ENCODE peak calls at places on chromosomes 12 and 14, in nine cellular contexts. N, W, O, C, H, P, M, F and D are unnamed samples.

GRCh38 chr14:105839425-105840265 is 313.3 kb downstream of the TMEM121 start:
- DNase-seq in C (no peak), F (no peak), P (no peak), N (no peak), O (no peak), M (peak), W (no peak), H (no peak), D (no peak)

GRCh38 chr14:104891664-104892500 is 26.8 kb downstream of the CEP170B start:
- DNase-seq in C (no peak), F (peak), O (no peak), W (no peak), N (peak), H (no peak), M (no peak), P (peak), D (no peak)

GRCh38 chr14:68941820-68942219 is 37.3 kb downstream of the ACTN1 start:
- DNase-seq in O (peak), C (no peak), N (no peak), W (no peak), H (no peak), P (peak), F (no peak), M (peak), D (peak)

GRCh38 chr12:124517260-124518050 is 50.0 kb downstream of the NCOR2 start:
- DNase-seq in H (no peak), O (no peak), C (peak), N (peak), W (peak), P (peak), F (peak), M (peak), D (peak)

GRCh38 chr12:88753707-88754106 is 173.4 kb upstream of the KITLG start:
- DNase-seq in C (no peak), H (no peak), F (no peak), O (peak), N (no peak), P (no peak), W (no peak), M (no peak), D (no peak)

GRCh38 chr14:91112172-91112571 is 1.7 kb upstream of the DGLUCY start:
- DNase-seq in N (no peak), H (no peak), C (no peak), P (no peak), O (no peak), M (no peak), W (no peak), F (no peak), D (no peak)

GRCh38 chr12:116916714-116917114 is 6.0 kb downstream of the FBXW8 start:
- DNase-seq in N (no peak), F (no peak), W (no peak), C (no peak), H (peak), O (peak), M (no peak), P (no peak), D (peak)

GRCh38 chr12:30286345-30286926 is 409.2 kb downstream of the IPO8 start:
- DNase-seq in O (no peak), W (no peak), C (no peak), H (peak), M (no peak), N (no peak), P (no peak), F (no peak), D (peak)

GRCh38 chr14:32367501-32367900 is 38.4 kb downstream of the AKAP6 start:
- DNase-seq in O (no peak), P (no peak), W (no peak), M (no peak), C (no peak), F (no peak), H (no peak), N (no peak), D (no peak)

GRCh38 chr12:109092484-109093021 is 719 bp downstream of the ALKBH2 start:
- DNase-seq in P (no peak), F (no peak), M (no peak), N (peak), O (no peak), H (peak), W (no peak), C (no peak), D (no peak)

GRCh38 chr12:79681008-79681590 is 9.7 kb downstream of the PAWR start:
- DNase-seq in H (no peak), P (no peak), M (no peak), N (no peak), F (no peak), O (no peak), C (no peak), W (no peak), D (no peak)

GRCh38 chr14:105493921-105494605 is 3.0 kb downstream of the TEDC1 start:
- DNase-seq in M (no peak), P (peak), O (no peak), W (no peak), N (peak), C (no peak), F (no peak), H (no peak), D (no peak)

GRCh38 chr12:50085615-50085928 is 430 bp downstream of the SMARCD1 start:
- DNase-seq in F (no peak), O (no peak), H (no peak), P (no peak), M (no peak), W (no peak), C (no peak), N (no peak), D (no peak)

GRCh38 chr14:20530771-20531571 is 25.6 kb downstream of the RNASE10 start:
- DNase-seq in F (peak), O (peak), P (peak), W (peak), M (peak), N (peak), H (peak), C (peak), D (peak)

GRCh38 chr12:123269395-123269892 is 2.2 kb downstream of the CDK2AP1 start:
- DNase-seq in H (no peak), F (peak), M (peak), N (peak), W (peak), O (no peak), P (peak), C (peak), D (peak)

GRCh38 chr12:78018146-78018910 is 187.6 kb downstream of the NAV3 start:
- DNase-seq in H (no peak), C (no peak), W (no peak), N (no peak), O (no peak), F (no peak), P (no peak), M (no peak), D (peak)

GRCh38 chr14:62501021-62501750 is 544.1 kb downstream of the KCNH5 start:
- DNase-seq in W (no peak), N (no peak), P (no peak), O (no peak), F (no peak), M (no peak), H (no peak), C (no peak), D (peak)

GRCh38 chr12:96892104-96892503 is 15.0 kb upstream of the NEDD1 start:
- DNase-seq in H (no peak), W (no peak), O (no peak), M (no peak), F (no peak), C (no peak), P (no peak), N (no peak), D (no peak)

GRCh38 chr12:74415633-74416032 is 122.0 kb upstream of the ATXN7L3B start:
- DNase-seq in N (no peak), F (no peak), W (no peak), H (peak), O (no peak), P (no peak), M (no peak), C (no peak), D (peak)

GRCh38 chr12:66584673-66585072 is 94.2 kb downstream of the GRIP1 start:
- DNase-seq in O (no peak), N (no peak), F (no peak), P (no peak), W (no peak), M (no peak), H (no peak), C (no peak), D (peak)

GRCh38 chr14:29953501-29953900 is 25.9 kb upstream of the PRKD1 start:
- DNase-seq in P (no peak), N (no peak), C (no peak), F (no peak), M (no peak), O (no peak), H (no peak), W (no peak), D (no peak)

GRCh38 chr12:68119250-68119649 is 40.3 kb downstream of the IFNG start:
- DNase-seq in H (no peak), M (no peak), F (no peak), O (no peak), P (no peak), N (no peak), C (no peak), W (no peak), D (no peak)

GRCh38 chr12:95998611-95999300 is 2.6 kb upstream of the HAL start:
- DNase-seq in O (no peak), M (no peak), C (no peak), N (no peak), P (no peak), F (no peak), H (peak), W (no peak), D (peak)

GRCh38 chr12:14308516-14308915 is 57.0 kb upstream of the ATF7IP start:
- DNase-seq in P (no peak), H (no peak), C (no peak), F (no peak), M (no peak), W (no peak), O (no peak), N (no peak), D (no peak)

GRCh38 chr12:44618960-44619359 is 257.2 kb downstream of the NELL2 start:
- DNase-seq in N (no peak), O (no peak), C (no peak), F (no peak), H (no peak), P (no peak), W (no peak), M (no peak), D (no peak)

GRCh38 chr12:131489718-131490117 is 221.2 kb upstream of the SFSWAP start:
- DNase-seq in H (no peak), C (no peak), N (no peak), F (no peak), P (no peak), W (no peak), O (no peak), M (no peak), D (no peak)

GRCh38 chr12:3630111-3630510 is 122.8 kb downstream of the CRACR2A start:
- DNase-seq in N (no peak), W (no peak), H (no peak), O (no peak), P (no peak), C (no peak), M (no peak), F (no peak), D (no peak)

GRCh38 chr12:5138845-5139244 is 95.2 kb downstream of the KCNA5 start:
- DNase-seq in H (no peak), C (no peak), M (no peak), F (no peak), W (no peak), N (no peak), O (no peak), P (no peak), D (no peak)

GRCh38 chr14:92936085-92936484 is 13.1 kb downstream of the CHGA start:
- DNase-seq in H (no peak), N (peak), W (no peak), F (no peak), C (no peak), P (no peak), M (no peak), O (no peak), D (no peak)

GRCh38 chr14:89750206-89750867 is 204.2 kb downstream of the EFCAB11 start:
- DNase-seq in P (no peak), F (no peak), N (no peak), M (no peak), O (no peak), W (no peak), H (no peak), C (no peak), D (peak)

GRCh38 chr14:68956728-68957127 is 22.4 kb downstream of the ACTN1 start:
- DNase-seq in H (no peak), W (no peak), O (no peak), F (no peak), N (no peak), C (no peak), P (no peak), M (no peak), D (no peak)

GRCh38 chr14:74937171-74937570 is 14.1 kb upstream of the RPS6KL1 start:
- DNase-seq in M (no peak), C (no peak), H (no peak), F (no peak), P (no peak), O (no peak), W (no peak), N (no peak), D (no peak)

GRCh38 chr12:13254311-13254710 is 57.8 kb downstream of the EMP1 start:
- DNase-seq in O (no peak), H (no peak), F (no peak), C (no peak), M (no peak), W (no peak), P (no peak), N (no peak), D (no peak)

GRCh38 chr14:20427231-20428009 is 8.5 kb downstream of the KLHL33 start:
- DNase-seq in F (no peak), N (no peak), O (no peak), W (no peak), H (peak), P (no peak), M (no peak), C (no peak), D (peak)

GRCh38 chr14:33229269-33229924 is 290.7 kb downstream of the NPAS3 start:
- DNase-seq in W (peak), M (no peak), F (no peak), H (no peak), O (no peak), C (no peak), P (no peak), N (no peak), D (no peak)

GRCh38 chr14:106417224-106418049 is 891.1 kb downstream of the TMEM121 start:
- DNase-seq in N (peak), F (no peak), O (no peak), M (no peak), W (no peak), C (no peak), P (peak), H (peak), D (peak)

GRCh38 chr12:120265203-120265482 is 387 bp downstream of the PXN start:
- DNase-seq in F (no peak), C (no peak), H (no peak), W (no peak), N (no peak), O (no peak), P (no peak), M (no peak), D (no peak)

GRCh38 chr12:6703631-6704030 is 3.0 kb upstream of the PIANP start:
- DNase-seq in P (no peak), M (no peak), W (no peak), H (peak), C (no peak), F (no peak), N (no peak), O (no peak), D (no peak)

DNA sequence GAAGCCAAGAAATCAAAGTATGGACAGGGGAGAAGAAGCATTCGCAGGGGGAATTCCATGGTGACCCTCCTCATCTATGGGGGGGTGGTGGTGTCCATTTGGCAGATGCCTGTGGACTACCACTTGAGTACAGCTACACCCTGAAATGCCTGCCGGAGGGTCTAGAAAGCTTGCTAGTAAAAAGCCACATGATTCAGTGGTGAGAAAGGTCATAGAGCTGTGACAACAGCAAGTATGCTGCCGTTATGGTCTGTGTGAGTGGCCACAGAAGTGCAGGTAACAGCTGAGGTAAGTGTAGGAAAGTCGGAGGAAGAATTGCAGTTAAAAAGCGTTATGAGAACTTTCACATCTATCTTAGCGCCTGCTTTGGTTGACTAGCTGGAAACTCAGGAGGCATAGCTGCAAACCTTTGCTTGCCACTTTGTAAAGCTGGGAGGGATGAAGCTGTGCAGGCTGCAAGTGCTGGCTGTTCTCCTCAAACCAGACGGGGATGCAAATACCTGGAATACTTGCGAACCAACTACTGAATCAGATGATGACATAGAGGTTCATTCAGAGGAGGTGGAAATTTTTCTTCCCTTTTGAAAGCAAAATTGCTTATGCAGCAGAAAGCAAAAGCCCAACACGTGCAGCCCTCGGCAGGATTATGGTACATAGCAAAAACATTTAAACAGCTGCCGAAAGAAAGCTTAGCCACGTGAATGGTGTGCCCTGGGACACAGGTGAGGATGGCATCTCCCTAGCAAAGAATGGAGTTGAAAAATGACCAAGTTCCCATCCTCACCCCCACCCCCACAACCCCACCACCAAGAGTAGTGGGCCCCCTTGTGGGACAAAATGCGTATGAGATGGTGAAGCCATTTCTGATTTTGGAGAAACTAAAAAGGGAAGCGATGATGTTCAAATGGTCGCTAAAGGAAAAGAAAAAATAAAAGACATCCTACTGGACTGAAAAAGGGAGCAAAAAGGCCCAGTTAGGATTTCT is 287.0 kb downstream of the RERGL start:
- DNase-seq in N (no peak), F (no peak), P (no peak), H (no peak), C (no peak), O (no peak), W (no peak), M (no peak), D (no peak)
- TF ChIP-seq CTCF in N (no peak), F (no peak), P (no peak), H (no peak), C (no peak), O (no peak), W (no peak), M (no peak), D (no peak)

GRCh38 chr12:23855813-23856212 is 93.7 kb downstream of the SOX5 start:
- DNase-seq in H (no peak), M (no peak), W (no peak), N (no peak), F (no peak), O (no peak), C (no peak), P (no peak), D (no peak)
- H3K4me3 ChIP-seq in H (no peak), M (no peak), W (no peak), N (no peak), F (no peak), O (no peak), C (no peak), P (no peak), D (no peak)

DNA sequence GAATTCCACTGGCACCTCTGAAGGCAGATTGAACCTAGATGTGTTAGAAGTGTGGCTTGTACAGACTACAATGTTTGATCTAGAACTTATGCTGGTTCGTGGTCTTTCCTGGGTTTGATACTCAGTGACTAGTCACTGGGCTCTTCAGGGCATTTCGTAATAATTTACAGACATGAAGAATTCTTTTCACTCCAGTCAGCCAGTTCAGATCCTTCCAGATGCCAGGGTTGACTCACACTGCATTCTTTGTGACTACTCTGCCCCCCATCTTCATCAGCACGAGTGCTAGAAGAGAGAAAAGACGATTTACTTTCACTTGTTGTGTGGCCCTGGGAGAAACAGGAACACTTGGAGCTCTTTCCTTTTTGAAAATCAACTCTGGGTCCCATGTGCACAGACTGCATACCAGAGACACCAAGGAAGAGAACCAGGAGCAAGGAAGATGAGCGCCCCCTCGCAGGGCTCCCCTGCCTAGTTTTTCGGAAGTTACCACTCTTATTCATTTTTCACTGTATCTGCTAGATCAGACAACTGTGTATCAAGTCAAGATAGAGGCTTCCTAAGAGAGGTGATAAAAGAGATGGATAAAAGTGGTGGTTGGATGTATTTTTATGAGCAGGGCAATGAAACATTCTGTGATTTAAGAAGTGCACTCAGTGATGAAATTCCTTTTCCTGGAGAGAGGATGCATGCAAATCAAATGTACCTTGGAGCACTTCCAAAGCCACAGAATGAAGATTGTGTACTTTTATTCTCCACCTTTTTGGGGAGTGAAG is 33.5 kb upstream of the EVL start:
- DNase-seq in O (peak), C (peak), H (no peak), N (no peak), W (peak), M (peak), F (peak), P (no peak), D (peak)
- TF ChIP-seq CTCF in O (peak), C (no peak), H (peak), N (no peak), W (no peak), M (no peak), F (no peak), P (no peak), D (no peak)

DNA sequence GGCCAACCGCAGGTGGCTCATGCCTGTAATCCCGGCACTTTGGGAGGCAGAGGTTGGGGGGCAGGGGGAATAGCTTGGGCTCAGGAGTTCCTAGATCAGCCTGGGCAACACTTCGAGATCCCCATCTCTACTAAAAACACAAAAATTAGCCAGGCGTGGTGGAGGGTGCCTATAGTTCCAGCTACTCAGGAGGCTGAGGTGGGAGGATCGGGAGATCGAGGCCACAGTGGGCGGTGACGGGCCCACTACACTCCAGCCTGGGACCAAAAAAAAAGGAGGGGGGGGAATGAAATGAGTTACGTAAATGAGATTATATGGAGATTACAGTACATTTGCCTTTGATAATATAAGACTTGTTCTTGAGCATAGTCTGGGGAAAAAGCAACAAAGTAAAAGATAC is 1.1 kb downstream of the RPAP3 start:
- DNase-seq in N (no peak), P (no peak), M (no peak), W (no peak), F (no peak), H (no peak), C (no peak), O (no peak), D (no peak)
- H3K4me3 ChIP-seq in N (peak), P (peak), M (peak), W (peak), F (no peak), H (peak), C (no peak), O (peak), D (peak)

GRCh38 chr14:86462193-86462592 is 932.2 kb downstream of the FLRT2 start:
- DNase-seq in P (no peak), M (no peak), C (no peak), W (no peak), N (no peak), O (no peak), H (peak), F (no peak), D (peak)
- TF ChIP-seq CTCF in P (peak), M (no peak), C (no peak), W (peak), N (no peak), O (peak), H (no peak), F (no peak), D (peak)

DNA sequence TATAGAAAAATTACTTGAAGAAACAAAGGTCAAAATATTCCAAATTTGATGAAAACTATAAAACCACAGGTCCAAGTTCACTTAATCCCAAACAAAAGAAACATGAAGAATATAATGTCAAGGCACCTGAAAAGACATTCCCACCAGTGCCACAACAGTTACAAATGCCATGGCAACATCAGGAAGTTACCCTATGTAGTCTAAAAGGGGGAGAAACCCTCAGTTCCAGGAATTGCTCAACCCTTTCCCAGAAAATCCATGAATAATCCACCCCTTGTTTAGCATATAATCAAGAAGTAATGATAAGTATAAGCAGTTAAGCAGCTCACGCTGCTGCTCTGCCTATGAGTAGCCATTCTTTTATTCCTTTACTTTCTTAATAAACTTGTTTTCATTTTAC is 3.8 kb upstream of the ACTR10 start:
- DNase-seq in O (no peak), M (no peak), C (no peak), H (peak), N (no peak), P (no peak), F (no peak), W (no peak), D (no peak)
- H3K4me3 ChIP-seq in O (no peak), M (no peak), C (no peak), H (no peak), N (no peak), P (no peak), F (no peak), W (no peak), D (no peak)